ENCODE peak calls at places on chromosomes 1 and 21, in six cellular contexts. R is A549, Y is kidney, X is GM13976, G is fibroblast of mammary gland, B is retinal pigment epithelial cell. S is an unnamed sample.

GRCh38 chr1:17558954-17559617 is 19.6 kb downstream of the ARHGEF10L start:
- DNase-seq in R (no peak), Y (no peak), X (no peak), G (no peak), B (no peak), S (no peak)

GRCh38 chr1:43241352-43241953 is 28.3 kb upstream of the TMEM125 start:
- DNase-seq in R (no peak), Y (no peak), X (no peak), G (peak), B (peak), S (peak)

GRCh38 chr1:166164995-166165660 is 1.7 kb downstream of the FAM78B start:
- DNase-seq in R (peak), Y (peak), X (peak), G (peak), B (no peak), S (peak)

GRCh38 chr1:215835951-215836350 is 268.8 kb downstream of the KCTD3 start:
- DNase-seq in R (no peak), Y (no peak), X (no peak), G (peak), B (peak), S (peak)

GRCh38 chr1:187839873-187840272 is 1011.1 kb downstream of the PLA2G4A start:
- DNase-seq in R (no peak), Y (no peak), X (no peak), G (no peak), B (no peak), S (no peak)

GRCh38 chr1:169060906-169061683 is 45.4 kb upstream of the ATP1B1 start:
- DNase-seq in R (no peak), Y (no peak), X (no peak), G (no peak), B (no peak), S (no peak)

GRCh38 chr1:48036693-48037386 is 39.7 kb upstream of the TRABD2B start:
- DNase-seq in R (no peak), Y (no peak), X (no peak), G (peak), B (peak), S (peak)

GRCh38 chr1:7975212-7975865 is 13.8 kb downstream of the PARK7 start:
- DNase-seq in R (peak), Y (peak), X (peak), G (peak), B (peak), S (peak)

GRCh38 chr1:37189111-37189510 is 154.8 kb upstream of the GRIK3 start:
- DNase-seq in R (no peak), Y (no peak), X (no peak), G (no peak), B (no peak), S (no peak)

GRCh38 chr1:164712131-164713031 is 153.4 kb downstream of the PBX1 start:
- DNase-seq in R (no peak), Y (peak), X (no peak), G (peak), B (no peak), S (no peak)

GRCh38 chr1:15102646-15103045 is 50.9 kb upstream of the TMEM51 start:
- DNase-seq in R (no peak), Y (no peak), X (no peak), G (no peak), B (no peak), S (no peak)

GRCh38 chr1:116755681-116756080 is 1.5 kb downstream of the CD2 start:
- DNase-seq in R (no peak), Y (no peak), X (no peak), G (no peak), B (no peak), S (no peak)

GRCh38 chr21:36429672-36430546 is 44.7 kb downstream of the CHAF1B start:
- DNase-seq in R (peak), Y (peak), X (peak), G (peak), B (peak), S (peak)

GRCh38 chr21:42395910-42396625 is at the start of gene TMPRSS3:
- DNase-seq in R (peak), Y (no peak), X (no peak), G (no peak), B (no peak), S (no peak)

GRCh38 chr21:45607021-45607921 is 36.3 kb upstream of the PCBP3 start:
- DNase-seq in R (peak), Y (peak), X (no peak), G (peak), B (no peak), S (peak)

GRCh38 chr1:30852026-30852425 is 56.5 kb downstream of the SDC3 start:
- DNase-seq in R (peak), Y (peak), X (no peak), G (no peak), B (no peak), S (peak)

GRCh38 chr1:232837085-232837484 is 31.9 kb downstream of the MAP10 start:
- DNase-seq in R (peak), Y (no peak), X (no peak), G (peak), B (no peak), S (peak)

GRCh38 chr1:96367791-96368190 is 353.8 kb upstream of the PTBP2 start:
- DNase-seq in R (no peak), Y (no peak), X (no peak), G (no peak), B (no peak), S (peak)

GRCh38 chr1:162951553-162952315 is 90.8 kb upstream of the CCDC190 start:
- DNase-seq in R (no peak), Y (no peak), X (peak), G (peak), B (no peak), S (no peak)

GRCh38 chr1:60981357-60981756 is 101.0 kb upstream of the NFIA start:
- DNase-seq in R (no peak), Y (no peak), X (no peak), G (no peak), B (no peak), S (no peak)

GRCh38 chr1:150085406-150085805 is 17.8 kb downstream of the VPS45 start:
- DNase-seq in R (no peak), Y (no peak), X (no peak), G (no peak), B (no peak), S (no peak)

GRCh38 chr1:116908821-116909510 is 750 bp upstream of the PTGFRN start:
- DNase-seq in R (no peak), Y (no peak), X (no peak), G (no peak), B (no peak), S (no peak)

GRCh38 chr1:163768581-163768980 is 446.8 kb downstream of the NUF2 start:
- DNase-seq in R (no peak), Y (no peak), X (no peak), G (peak), B (no peak), S (no peak)

GRCh38 chr1:12346483-12347155 is 116.8 kb downstream of the VPS13D start:
- DNase-seq in R (peak), Y (no peak), X (no peak), G (no peak), B (no peak), S (no peak)

GRCh38 chr21:14877581-14878228 is 187.1 kb downstream of the NRIP1 start:
- DNase-seq in R (peak), Y (no peak), X (peak), G (peak), B (no peak), S (peak)

GRCh38 chr1:48596036-48596435 is 124.0 kb upstream of the SPATA6 start:
- DNase-seq in R (no peak), Y (no peak), X (no peak), G (peak), B (no peak), S (no peak)

GRCh38 chr1:15345711-15346355 is 63.9 kb upstream of the EFHD2 start:
- DNase-seq in R (no peak), Y (peak), X (peak), G (no peak), B (no peak), S (no peak)

GRCh38 chr21:42527489-42528158 is 14.0 kb downstream of the SLC37A1 start:
- DNase-seq in R (no peak), Y (no peak), X (peak), G (no peak), B (no peak), S (no peak)

GRCh38 chr1:50420283-50420682 is 3.0 kb downstream of the DMRTA2 start:
- DNase-seq in R (no peak), Y (no peak), X (no peak), G (no peak), B (no peak), S (no peak)

GRCh38 chr21:44867999-44868700 is 5.3 kb downstream of the PTTG1IP start:
- DNase-seq in R (no peak), Y (peak), X (no peak), G (no peak), B (no peak), S (no peak)

GRCh38 chr1:5713101-5713820 is 279.0 kb downstream of the NPHP4 start:
- DNase-seq in R (no peak), Y (no peak), X (no peak), G (no peak), B (no peak), S (no peak)

GRCh38 chr1:197692965-197693364 is 82.3 kb downstream of the DENND1B start:
- DNase-seq in R (peak), Y (no peak), X (peak), G (peak), B (no peak), S (peak)
- TF ChIP-seq CTCF in R (peak), Y (peak), X (no peak), G (peak), B (peak), S (no peak)

GRCh38 chr1:104646233-104646632 is 896.5 kb downstream of the AMY1C start:
- DNase-seq in R (no peak), Y (no peak), X (no peak), G (no peak), B (no peak), S (no peak)

GRCh38 chr1:104648269-104648691 is 898.6 kb downstream of the AMY1C start:
- DNase-seq in R (peak), Y (no peak), X (peak), G (no peak), B (peak), S (no peak)
- TF ChIP-seq CTCF in R (peak), Y (no peak), X (peak), G (peak), B (peak), S (no peak)

DNA sequence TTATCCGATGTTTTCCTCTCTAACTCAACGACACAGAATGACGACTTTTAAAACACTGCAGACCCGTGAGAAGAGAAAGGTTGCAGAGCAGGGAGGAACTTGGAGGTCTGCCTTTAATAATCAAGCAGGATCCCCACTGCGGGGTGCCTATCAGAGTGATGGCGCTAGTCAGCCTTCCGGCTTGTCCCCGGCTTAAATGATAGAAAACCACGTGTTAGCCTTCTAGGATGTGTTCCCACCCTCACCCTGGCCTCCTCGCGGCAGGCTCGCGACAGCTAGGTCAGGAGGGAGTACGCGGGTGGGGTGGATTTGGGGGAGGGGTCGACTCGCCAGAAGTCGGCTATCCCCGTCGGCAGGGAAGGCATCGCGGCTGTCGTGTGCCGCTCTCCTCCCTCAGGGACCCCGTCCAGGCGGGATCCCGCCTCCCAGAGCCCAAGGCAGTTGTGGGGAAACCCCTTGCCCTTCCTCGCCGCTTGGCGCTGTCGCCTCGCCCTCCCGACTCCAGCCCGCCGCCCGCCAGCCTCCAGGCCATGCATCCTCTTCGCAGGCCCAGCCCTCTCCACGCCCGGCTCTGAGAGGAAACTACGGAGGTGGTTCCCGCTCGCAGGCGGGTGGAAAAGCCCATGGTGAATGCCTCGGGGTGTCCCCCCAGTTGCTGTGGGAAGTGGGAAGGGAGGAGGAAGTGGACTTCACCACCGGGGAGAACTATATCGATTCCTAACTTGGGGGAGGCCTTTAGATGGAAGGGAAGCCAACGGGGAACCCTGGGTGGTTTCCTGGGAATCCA is 1.1 kb upstream of the SMG7 start:
- DNase-seq in R (peak), Y (peak), X (peak), G (peak), B (peak), S (peak)
- TF ChIP-seq CTCF in R (peak), Y (no peak), X (peak), G (no peak), B (peak), S (no peak)

GRCh38 chr1:183958958-183959357 is 78.6 kb downstream of the COLGALT2 start:
- DNase-seq in R (no peak), Y (no peak), X (no peak), G (peak), B (no peak), S (no peak)

GRCh38 chr1:183953031-183953430 is 84.5 kb downstream of the COLGALT2 start:
- DNase-seq in R (no peak), Y (no peak), X (no peak), G (no peak), B (no peak), S (no peak)

GRCh38 chr1:183957216-183957830 is 80.2 kb downstream of the COLGALT2 start:
- DNase-seq in R (no peak), Y (no peak), X (no peak), G (no peak), B (no peak), S (no peak)

GRCh38 chr1:183954496-183954895 is 83.0 kb downstream of the COLGALT2 start:
- DNase-seq in R (no peak), Y (no peak), X (no peak), G (no peak), B (no peak), S (no peak)

DNA sequence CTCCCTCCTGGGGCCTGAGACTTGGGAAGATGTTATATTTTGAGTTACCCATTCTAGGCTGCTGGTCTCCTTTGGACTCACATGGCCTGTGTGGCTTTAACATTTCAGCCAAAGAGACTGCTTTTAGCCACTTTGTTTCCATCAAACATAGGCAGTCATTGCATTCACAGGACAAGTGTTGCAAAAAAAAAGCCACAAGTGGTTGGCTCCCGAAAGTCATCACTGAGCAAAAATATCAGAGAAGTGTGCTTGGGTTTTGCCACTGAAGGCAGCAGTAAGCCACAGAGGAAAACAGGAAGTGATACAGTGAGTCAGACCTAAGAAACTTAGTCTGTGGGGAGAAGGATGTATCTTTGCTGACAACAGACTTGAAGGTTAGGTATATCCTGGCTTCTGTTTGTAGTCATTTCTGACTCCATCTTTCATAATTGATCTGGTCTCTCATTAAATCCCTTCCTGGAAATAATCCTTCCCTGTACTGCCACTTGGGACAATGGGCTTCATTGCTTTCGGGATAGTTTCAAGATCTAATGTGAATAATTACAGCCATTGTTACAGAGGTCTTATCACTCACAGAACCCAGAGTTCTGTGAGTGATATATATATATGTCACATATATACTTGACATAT is 80.9 kb downstream of the COLGALT2 start:
- DNase-seq in R (peak), Y (no peak), X (peak), G (peak), B (peak), S (peak)
- TF ChIP-seq CTCF in R (no peak), Y (no peak), X (peak), G (peak), B (peak), S (peak)

DNA sequence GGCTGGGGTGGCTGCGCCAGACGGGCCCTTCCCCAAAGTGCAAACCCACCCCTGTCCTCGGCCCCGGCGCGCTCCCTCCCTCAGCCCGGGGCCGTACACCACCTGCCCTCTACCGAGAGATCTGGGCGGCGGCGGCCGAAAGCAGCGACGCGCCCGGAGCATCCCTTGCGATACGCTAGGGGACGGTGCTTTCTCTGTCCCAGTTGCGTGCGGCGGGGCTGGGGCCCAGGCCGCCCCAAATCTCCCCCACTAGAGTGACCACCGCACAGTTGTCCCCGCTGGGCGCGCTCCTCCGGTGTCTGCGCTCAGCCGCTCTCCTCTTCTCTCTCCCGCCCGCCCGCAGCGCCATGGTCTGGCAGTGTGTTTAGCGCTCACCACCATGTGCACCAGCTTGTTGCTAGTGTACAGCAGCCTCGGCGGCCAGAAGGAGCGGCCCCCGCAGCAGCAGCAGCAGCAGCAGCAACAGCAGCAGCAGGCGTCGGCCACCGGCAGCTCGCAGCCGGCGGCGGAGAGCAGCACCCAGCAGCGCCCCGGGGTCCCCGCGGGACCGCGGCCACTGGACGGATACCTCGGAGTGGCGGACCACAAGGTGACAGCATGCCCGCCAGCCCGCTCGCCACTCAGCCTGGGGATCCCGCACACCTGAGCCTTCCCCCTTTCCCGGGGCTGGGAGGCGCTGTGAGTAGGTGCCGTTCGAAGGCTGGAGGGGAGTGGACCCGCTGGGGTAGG is 1.0 kb downstream of the ST6GALNAC5 start:
- DNase-seq in R (peak), Y (peak), X (peak), G (peak), B (no peak), S (peak)
- TF ChIP-seq CTCF in R (peak), Y (no peak), X (peak), G (no peak), B (no peak), S (peak)

GRCh38 chr1:115377411-115377810 is 39.4 kb upstream of the NGF start:
- DNase-seq in R (no peak), Y (no peak), X (no peak), G (peak), B (no peak), S (peak)
- TF ChIP-seq CTCF in R (no peak), Y (no peak), X (no peak), G (no peak), B (no peak), S (no peak)

DNA sequence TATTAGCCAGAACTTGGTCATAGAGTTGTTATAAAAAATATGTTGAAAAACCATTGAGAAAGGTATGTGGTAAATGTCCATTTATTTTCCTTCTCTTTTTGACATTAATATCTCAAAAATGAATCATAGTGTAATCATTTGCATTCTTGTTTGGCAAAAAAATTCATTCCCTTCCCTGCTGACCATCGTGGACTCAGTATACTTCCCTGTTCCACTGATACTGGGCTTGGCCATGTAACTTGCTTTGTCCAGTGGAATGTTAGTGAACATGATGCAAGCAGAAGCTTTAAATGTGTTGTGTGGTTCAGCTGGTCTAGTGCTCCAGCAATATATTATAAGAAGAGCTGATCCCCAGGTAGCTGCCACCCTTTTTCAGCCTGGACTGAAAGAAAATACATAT is 197.2 kb downstream of the SEC16B start:
- DNase-seq in R (no peak), Y (no peak), X (no peak), G (peak), B (no peak), S (peak)
- TF ChIP-seq CTCF in R (no peak), Y (no peak), X (no peak), G (no peak), B (no peak), S (no peak)

DNA sequence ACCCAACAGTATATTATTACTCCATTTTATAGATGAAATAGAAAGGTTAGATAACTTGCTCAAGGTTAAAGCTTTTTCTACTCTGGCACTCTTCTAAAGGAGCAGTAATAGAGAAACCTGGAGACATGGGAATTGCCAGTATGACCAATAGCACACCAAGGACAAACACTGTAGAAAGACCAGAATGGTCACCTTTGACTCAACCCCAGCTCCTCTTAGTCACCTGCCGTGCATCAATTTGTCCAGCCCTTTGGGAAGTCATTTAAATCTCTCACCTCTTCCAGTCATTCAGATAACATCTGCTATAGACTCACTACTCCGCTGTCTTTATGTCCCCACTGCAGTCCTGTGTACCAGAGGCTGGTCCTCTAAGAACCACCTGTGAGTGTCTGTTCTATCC is 23.9 kb upstream of the SLC44A3 start:
- DNase-seq in R (no peak), Y (no peak), X (no peak), G (no peak), B (no peak), S (no peak)
- TF ChIP-seq CTCF in R (no peak), Y (no peak), X (no peak), G (no peak), B (no peak), S (no peak)

GRCh38 chr21:34047835-34048234 is 25.5 kb upstream of the MRPS6 start:
- DNase-seq in R (no peak), Y (no peak), X (no peak), G (no peak), B (no peak), S (no peak)

GRCh38 chr21:34039678-34040382 is 33.5 kb upstream of the MRPS6 start:
- DNase-seq in R (no peak), Y (no peak), X (no peak), G (no peak), B (no peak), S (no peak)

GRCh38 chr21:34043333-34043732 is 30.0 kb upstream of the MRPS6 start:
- DNase-seq in R (no peak), Y (no peak), X (no peak), G (no peak), B (no peak), S (no peak)

GRCh38 chr21:34046917-34047316 is 26.5 kb upstream of the MRPS6 start:
- DNase-seq in R (no peak), Y (no peak), X (peak), G (no peak), B (no peak), S (no peak)

GRCh38 chr21:34042735-34043134 is 30.6 kb upstream of the MRPS6 start:
- DNase-seq in R (no peak), Y (no peak), X (no peak), G (no peak), B (no peak), S (no peak)
- TF ChIP-seq CTCF in R (no peak), Y (no peak), X (no peak), G (no peak), B (no peak), S (no peak)